ENCODE peak calls at places on chromosomes 11 and 22, in four cellular contexts. One of them, this sample, is unnamed.
A peak's percentile ranks its signal among the peaks of the same experiment; 100 is the strongest.

GRCh38 chr11:117984471-117984870 is 1.7 kb upstream of the IL10RA start:
- DNase-seq in K562: no peak
- DNase-seq in WTC11: no peak
- DNase-seq in HEK293T: no peak
- DNase-seq in this sample: no peak

GRCh38 chr11:94734563-94735275 is 33.4 kb upstream of the AMOTL1 start:
- DNase-seq in HEK293T: no peak
- DNase-seq in K562: no peak
- DNase-seq in WTC11: peak; percentile 28
- DNase-seq in this sample: no peak

GRCh38 chr11:110621826-110622225 is 90.4 kb downstream of the ARHGAP20 start:
- DNase-seq in HEK293T: no peak
- DNase-seq in K562: no peak
- DNase-seq in WTC11: no peak
- DNase-seq in this sample: no peak

GRCh38 chr22:44166448-44166847 is 14.3 kb upstream of the PARVG start:
- DNase-seq in WTC11: no peak
- DNase-seq in K562: no peak
- DNase-seq in HEK293T: no peak
- DNase-seq in this sample: no peak

GRCh38 chr11:14578551-14578956 is 58.4 kb upstream of the PSMA1 start:
- DNase-seq in K562: peak; percentile 30
- DNase-seq in WTC11: no peak
- DNase-seq in HEK293T: no peak
- DNase-seq in this sample: peak; percentile 82

GRCh38 chr22:37631448-37632173 is 7.9 kb upstream of the SH3BP1 start:
- DNase-seq in K562: no peak
- DNase-seq in WTC11: no peak
- DNase-seq in HEK293T: no peak
- DNase-seq in this sample: peak; percentile 36

GRCh38 chr11:9072790-9073189 is 18.6 kb downstream of the SCUBE2 start:
- DNase-seq in HEK293T: no peak
- DNase-seq in K562: no peak
- DNase-seq in WTC11: no peak
- DNase-seq in this sample: no peak

GRCh38 chr11:13983081-13983751 is 20.7 kb downstream of the SPON1 start:
- DNase-seq in WTC11: no peak
- DNase-seq in HEK293T: peak; percentile 23
- DNase-seq in K562: no peak
- DNase-seq in this sample: no peak

GRCh38 chr22:41782751-41783150 is 17.7 kb upstream of the CCDC134 start:
- DNase-seq in WTC11: no peak
- DNase-seq in HEK293T: no peak
- DNase-seq in K562: no peak
- DNase-seq in this sample: no peak

GRCh38 chr11:64048042-64048854 is 12.5 kb downstream of the FLRT1 start:
- DNase-seq in HEK293T: no peak
- DNase-seq in WTC11: no peak
- DNase-seq in K562: no peak
- DNase-seq in this sample: peak; percentile 66

GRCh38 chr11:30917859-30918478 is 331.8 kb upstream of the MPPED2 start:
- DNase-seq in HEK293T: peak; percentile 46
- DNase-seq in WTC11: no peak
- DNase-seq in K562: peak; percentile 29
- DNase-seq in this sample: peak; percentile 40

GRCh38 chr22:31680764-31681624 is 19.0 kb upstream of the PISD start:
- DNase-seq in HEK293T: no peak
- DNase-seq in WTC11: no peak
- DNase-seq in K562: no peak
- DNase-seq in this sample: no peak
- TF ChIP-seq ELF4 in HEK293T: no peak
- TF ChIP-seq ELF4 in WTC11: no peak
- TF ChIP-seq ELF4 in K562: no peak
- TF ChIP-seq ELF4 in this sample: no peak

GRCh38 chr11:128642571-128642970 is 51.3 kb upstream of the FLI1 start:
- DNase-seq in WTC11: no peak
- DNase-seq in HEK293T: no peak
- DNase-seq in K562: no peak
- DNase-seq in this sample: no peak

GRCh38 chr11:128645968-128646367 is 47.9 kb upstream of the FLI1 start:
- DNase-seq in K562: no peak
- DNase-seq in HEK293T: no peak
- DNase-seq in WTC11: no peak
- DNase-seq in this sample: no peak

GRCh38 chr11:128648711-128649110 is 45.2 kb upstream of the FLI1 start:
- DNase-seq in HEK293T: no peak
- DNase-seq in WTC11: no peak
- DNase-seq in K562: no peak
- DNase-seq in this sample: no peak

GRCh38 chr11:128643661-128644060 is 50.2 kb upstream of the FLI1 start:
- DNase-seq in HEK293T: no peak
- DNase-seq in WTC11: peak; percentile 62
- DNase-seq in K562: no peak
- DNase-seq in this sample: no peak
- TF ChIP-seq ELF4 in HEK293T: no peak
- TF ChIP-seq ELF4 in WTC11: no peak
- TF ChIP-seq ELF4 in K562: no peak
- TF ChIP-seq ELF4 in this sample: no peak

GRCh38 chr22:29912605-29913398 is 29.8 kb downstream of the MTMR3 start:
- DNase-seq in WTC11: no peak
- DNase-seq in HEK293T: no peak
- DNase-seq in K562: no peak
- DNase-seq in this sample: no peak
- TF ChIP-seq ELF4 in WTC11: no peak
- TF ChIP-seq ELF4 in HEK293T: no peak
- TF ChIP-seq ELF4 in K562: no peak
- TF ChIP-seq ELF4 in this sample: no peak

GRCh38 chr22:27173530-27173929 is 516.1 kb downstream of the MIAT start:
- DNase-seq in HEK293T: no peak
- DNase-seq in WTC11: no peak
- DNase-seq in K562: no peak
- DNase-seq in this sample: no peak
- TF ChIP-seq ELF4 in HEK293T: no peak
- TF ChIP-seq ELF4 in WTC11: no peak
- TF ChIP-seq ELF4 in K562: no peak
- TF ChIP-seq ELF4 in this sample: no peak

This sample was measured in HepG2.